ENCODE peak calls at places on chromosome 1, in four cellular contexts. One of them, this sample, is unnamed.

GRCh38 chr1:37776946-37777516 is 12.1 kb upstream of the EPHA10 start:
- DNase-seq in IMR-90: no peak
- DNase-seq in GM12878: no peak
- DNase-seq in H1: no peak
- DNase-seq in this sample: no peak

GRCh38 chr1:211480941-211481545 is 10.9 kb downstream of the RD3 start:
- DNase-seq in IMR-90: no peak
- DNase-seq in GM12878: no peak
- DNase-seq in H1: peak
- DNase-seq in this sample: no peak

GRCh38 chr1:84619383-84620093 is 45.3 kb upstream of the CTBS start:
- DNase-seq in IMR-90: peak
- DNase-seq in GM12878: no peak
- DNase-seq in H1: no peak
- DNase-seq in this sample: peak

GRCh38 chr1:31707711-31708110 is 3.9 kb upstream of the COL16A1 start:
- DNase-seq in IMR-90: peak
- DNase-seq in GM12878: peak
- DNase-seq in H1: no peak
- DNase-seq in this sample: no peak

GRCh38 chr1:38571726-38572125 is 287.8 kb downstream of the RRAGC start:
- DNase-seq in IMR-90: no peak
- DNase-seq in GM12878: no peak
- DNase-seq in H1: no peak
- DNase-seq in this sample: no peak

GRCh38 chr1:109391626-109392025 is 6.1 kb downstream of the SORT1 start:
- DNase-seq in IMR-90: no peak
- DNase-seq in GM12878: peak
- DNase-seq in H1: no peak
- DNase-seq in this sample: no peak

GRCh38 chr1:9235123-9235513 is 544 bp downstream of the H6PD start:
- DNase-seq in IMR-90: peak
- DNase-seq in GM12878: no peak
- DNase-seq in H1: no peak
- DNase-seq in this sample: no peak

GRCh38 chr1:165138960-165139359 is 217.6 kb downstream of the LMX1A start:
- DNase-seq in IMR-90: no peak
- DNase-seq in GM12878: no peak
- DNase-seq in H1: no peak
- DNase-seq in this sample: no peak

DNA sequence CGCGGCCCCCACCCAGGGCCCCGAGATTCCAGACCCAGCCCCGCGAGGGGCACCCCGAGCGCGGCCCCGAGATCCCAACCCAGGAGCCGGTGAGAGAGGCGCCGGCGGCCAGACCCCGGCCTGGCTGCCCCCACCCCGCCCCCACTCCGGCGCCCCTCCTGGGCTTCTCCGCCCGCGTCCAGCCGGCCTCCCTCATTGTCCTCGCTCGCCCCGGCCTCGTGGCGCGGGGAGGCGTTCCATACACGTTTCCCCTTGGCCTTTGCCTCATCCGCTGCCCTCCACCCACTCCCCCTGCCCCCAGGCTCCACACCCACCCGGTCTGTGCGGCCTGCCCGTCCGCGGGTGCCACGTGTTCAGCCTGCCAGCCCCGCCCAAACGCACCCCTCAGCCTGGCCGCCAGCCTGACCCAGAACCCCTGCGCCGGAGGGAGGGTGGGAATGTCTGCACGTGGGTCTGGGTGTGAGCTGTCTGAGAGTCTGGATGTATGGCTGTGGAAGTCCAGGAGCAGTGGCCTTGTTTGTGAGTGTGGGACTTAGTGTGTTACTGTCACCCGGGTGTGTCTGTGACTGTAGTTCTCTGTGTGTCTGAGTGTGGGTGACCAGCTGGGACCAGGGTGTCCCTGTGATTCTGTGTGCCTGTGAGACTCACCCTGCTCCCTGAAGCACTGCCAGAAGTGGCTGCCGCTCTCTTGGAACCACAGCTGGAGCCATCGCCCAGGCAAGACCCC is 681 bp downstream of the B4GALT2 start:
- DNase-seq in IMR-90: peak
- DNase-seq in GM12878: no peak
- DNase-seq in H1: peak
- DNase-seq in this sample: peak
- TF ChIP-seq CHD1 in IMR-90: no peak
- TF ChIP-seq CHD1 in GM12878: no peak
- TF ChIP-seq CHD1 in H1: no peak
- TF ChIP-seq CHD1 in this sample: no peak

GRCh38 chr1:62227496-62227895 is 32.8 kb downstream of the L1TD1 start:
- DNase-seq in IMR-90: no peak
- DNase-seq in GM12878: no peak
- DNase-seq in H1: no peak
- DNase-seq in this sample: no peak
- TF ChIP-seq CHD1 in IMR-90: no peak
- TF ChIP-seq CHD1 in GM12878: no peak
- TF ChIP-seq CHD1 in H1: no peak
- TF ChIP-seq CHD1 in this sample: no peak

GRCh38 chr1:34619256-34619655 is 135.6 kb upstream of the GJB5 start:
- DNase-seq in IMR-90: no peak
- DNase-seq in GM12878: no peak
- DNase-seq in H1: no peak
- DNase-seq in this sample: no peak
- TF ChIP-seq CHD1 in IMR-90: no peak
- TF ChIP-seq CHD1 in GM12878: no peak
- TF ChIP-seq CHD1 in H1: no peak
- TF ChIP-seq CHD1 in this sample: no peak

GRCh38 chr1:88659552-88659951 is 24.5 kb upstream of the PKN2 start:
- DNase-seq in IMR-90: no peak
- DNase-seq in GM12878: no peak
- DNase-seq in H1: no peak
- DNase-seq in this sample: no peak

GRCh38 chr1:88655145-88655544 is 28.9 kb upstream of the PKN2 start:
- DNase-seq in IMR-90: no peak
- DNase-seq in GM12878: no peak
- DNase-seq in H1: no peak
- DNase-seq in this sample: no peak

GRCh38 chr1:88658419-88658818 is 25.7 kb upstream of the PKN2 start:
- DNase-seq in IMR-90: no peak
- DNase-seq in GM12878: no peak
- DNase-seq in H1: no peak
- DNase-seq in this sample: no peak

GRCh38 chr1:88650676-88651418 is 33.2 kb upstream of the PKN2 start:
- DNase-seq in IMR-90: peak
- DNase-seq in GM12878: no peak
- DNase-seq in H1: no peak
- DNase-seq in this sample: no peak

GRCh38 chr1:88655685-88656299 is 28.3 kb upstream of the PKN2 start:
- DNase-seq in IMR-90: peak
- DNase-seq in GM12878: no peak
- DNase-seq in H1: no peak
- DNase-seq in this sample: peak
- TF ChIP-seq CHD1 in IMR-90: no peak
- TF ChIP-seq CHD1 in GM12878: no peak
- TF ChIP-seq CHD1 in H1: no peak
- TF ChIP-seq CHD1 in this sample: no peak

This sample was measured in K562.